ENCODE peak calls at places on chromosome 10, in four cellular contexts. A is coronary artery, E is GM12865, H is uterus. R is an unnamed sample.

GRCh38 chr10:1096287-1096889 is 40.2 kb downstream of the WDR37 start:
- DNase-seq in A (peak), E (no peak), H (no peak), R (no peak)

GRCh38 chr10:14185501-14186045 is 145.2 kb downstream of the FRMD4A start:
- DNase-seq in A (no peak), E (peak), H (no peak), R (no peak)

GRCh38 chr10:3684891-3685290 is 100.1 kb downstream of the KLF6 start:
- DNase-seq in A (no peak), E (no peak), H (no peak), R (no peak)

GRCh38 chr10:120415709-120416330 is 41.2 kb upstream of the PLPP4 start:
- DNase-seq in A (no peak), E (no peak), H (no peak), R (no peak)

GRCh38 chr10:127079348-127079747 is 117.0 kb downstream of the INSYN2A start:
- DNase-seq in A (no peak), E (no peak), H (no peak), R (no peak)

GRCh38 chr10:16787361-16787791 is 29.8 kb downstream of the RSU1 start:
- DNase-seq in A (no peak), E (peak), H (no peak), R (no peak)

GRCh38 chr10:119370972-119371703 is 163.8 kb downstream of the GRK5 start:
- DNase-seq in A (peak), E (no peak), H (no peak), R (no peak)

GRCh38 chr10:623477-624311 is 65.8 kb downstream of the DIP2C start:
- DNase-seq in A (no peak), E (no peak), H (no peak), R (no peak)

GRCh38 chr10:132780356-132780755 is 5.6 kb downstream of the NKX6-2 start:
- DNase-seq in A (no peak), E (no peak), H (no peak), R (no peak)

GRCh38 chr10:116960066-116960465 is 44.9 kb downstream of the SHTN1 start:
- DNase-seq in A (no peak), E (no peak), H (no peak), R (no peak)

GRCh38 chr10:84478155-84478554 is 149.8 kb downstream of the CCSER2 start:
- DNase-seq in A (no peak), E (no peak), H (no peak), R (no peak)

GRCh38 chr10:23442936-23443335 is 4.1 kb downstream of the OTUD1 start:
- DNase-seq in A (no peak), E (no peak), H (no peak), R (no peak)

GRCh38 chr10:125866421-125867029 is 14.6 kb downstream of the DHX32 start:
- DNase-seq in A (no peak), E (no peak), H (no peak), R (no peak)

GRCh38 chr10:3472705-3473078 is 300.1 kb upstream of the PITRM1 start:
- DNase-seq in A (no peak), E (no peak), H (no peak), R (no peak)

GRCh38 chr10:36048236-36048635 is 406.1 kb upstream of the FZD8 start:
- DNase-seq in A (no peak), E (no peak), H (no peak), R (no peak)
- TF ChIP-seq CTCF in A (no peak), E (no peak), H (no peak), R (no peak)

DNA sequence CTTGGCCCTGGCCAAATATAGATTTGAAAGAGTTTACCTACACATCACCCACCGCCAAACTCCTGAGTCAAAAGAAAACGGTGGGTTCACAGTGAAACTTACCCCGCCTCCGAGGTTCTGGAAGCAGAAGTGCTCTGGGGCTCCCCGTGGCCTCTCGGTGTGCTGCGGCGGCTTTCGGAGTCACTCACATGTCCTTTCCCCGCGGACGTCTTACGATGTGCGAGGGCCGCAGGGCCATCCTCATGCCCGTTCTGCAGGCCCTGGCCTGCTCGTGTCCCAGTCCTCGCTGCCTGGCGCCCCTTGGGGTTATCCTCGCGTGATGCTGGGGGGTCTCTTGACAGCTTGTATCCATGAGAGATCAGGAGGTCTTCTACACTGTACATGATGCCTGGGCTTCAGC is 12.0 kb downstream of the JCAD start:
- DNase-seq in A (no peak), E (peak), H (no peak), R (no peak)
- TF ChIP-seq CTCF in A (no peak), E (no peak), H (no peak), R (no peak)

DNA sequence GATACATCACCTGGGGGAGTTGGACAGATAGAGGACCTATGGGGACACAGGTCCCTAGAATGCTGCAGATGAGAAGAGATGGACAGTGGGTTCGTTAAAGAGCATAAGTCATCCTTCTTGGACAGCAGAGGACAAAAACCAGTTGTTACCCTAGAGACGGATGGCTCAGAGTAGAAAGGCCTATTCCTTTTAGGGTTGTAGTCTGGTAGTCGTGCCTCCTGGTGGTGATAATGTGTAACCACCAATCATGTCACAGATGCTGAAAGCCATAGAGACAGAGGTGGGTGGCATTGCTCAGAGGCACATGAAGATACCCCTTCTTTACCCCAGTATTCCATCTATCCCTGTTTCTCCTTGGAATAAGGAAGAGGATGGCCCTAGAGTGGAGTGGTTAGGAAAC is 554.6 kb downstream of the SORCS1 start:
- DNase-seq in A (no peak), E (peak), H (no peak), R (no peak)
- TF ChIP-seq CTCF in A (no peak), E (peak), H (no peak), R (peak)

GRCh38 chr10:129740532-129741279 is 223.4 kb downstream of the EBF3 start:
- DNase-seq in A (no peak), E (no peak), H (no peak), R (peak)
- TF ChIP-seq CTCF in A (no peak), E (no peak), H (no peak), R (no peak)

DNA sequence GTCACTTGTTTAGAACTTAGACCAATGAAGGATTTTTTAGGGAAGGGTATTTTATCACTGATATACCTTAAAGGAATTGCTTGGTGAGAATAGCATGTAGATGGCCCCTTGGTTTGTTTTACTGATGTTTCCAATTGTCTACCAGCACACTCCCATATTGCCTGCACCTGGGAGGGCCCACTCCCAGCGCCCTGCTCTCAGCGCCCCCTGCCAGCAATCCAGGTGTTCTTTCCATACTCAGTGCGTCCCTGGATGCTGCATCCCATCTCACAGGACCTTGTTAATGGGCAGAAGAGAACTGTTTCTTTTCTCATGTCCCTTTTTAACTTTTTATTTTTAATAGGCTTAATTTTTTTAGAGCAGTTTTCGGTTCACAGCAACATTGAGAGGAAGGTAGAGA is 24.1 kb upstream of the SFRP5 start:
- DNase-seq in A (no peak), E (no peak), H (no peak), R (no peak)
- TF ChIP-seq CTCF in A (no peak), E (no peak), H (no peak), R (no peak)

DNA sequence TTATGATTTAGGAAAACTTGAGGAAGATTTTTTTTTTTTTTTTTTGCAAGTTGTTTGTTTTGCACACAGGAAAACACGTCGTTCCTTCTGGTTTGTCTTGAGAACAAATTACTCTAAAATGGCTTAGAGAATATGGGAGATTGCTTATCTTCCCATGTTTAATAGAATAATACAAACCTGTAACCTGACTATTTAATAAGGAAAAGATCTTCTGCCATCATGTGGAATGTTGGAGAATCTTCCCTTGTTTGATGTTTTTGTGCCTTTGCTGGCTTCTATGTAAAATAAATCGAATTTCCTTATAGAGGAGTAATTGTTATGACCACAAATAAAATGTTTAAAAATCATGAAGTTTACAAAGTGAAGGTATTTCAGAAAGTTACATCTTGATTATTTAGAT is 818.8 kb downstream of the GATA3 start:
- DNase-seq in A (no peak), E (no peak), H (no peak), R (no peak)
- TF ChIP-seq CTCF in A (no peak), E (no peak), H (peak), R (peak)

GRCh38 chr10:86363184-86363832 is 3.3 kb downstream of the GRID1 start:
- DNase-seq in A (peak), E (no peak), H (no peak), R (no peak)
- TF ChIP-seq CTCF in A (no peak), E (peak), H (peak), R (peak)

DNA sequence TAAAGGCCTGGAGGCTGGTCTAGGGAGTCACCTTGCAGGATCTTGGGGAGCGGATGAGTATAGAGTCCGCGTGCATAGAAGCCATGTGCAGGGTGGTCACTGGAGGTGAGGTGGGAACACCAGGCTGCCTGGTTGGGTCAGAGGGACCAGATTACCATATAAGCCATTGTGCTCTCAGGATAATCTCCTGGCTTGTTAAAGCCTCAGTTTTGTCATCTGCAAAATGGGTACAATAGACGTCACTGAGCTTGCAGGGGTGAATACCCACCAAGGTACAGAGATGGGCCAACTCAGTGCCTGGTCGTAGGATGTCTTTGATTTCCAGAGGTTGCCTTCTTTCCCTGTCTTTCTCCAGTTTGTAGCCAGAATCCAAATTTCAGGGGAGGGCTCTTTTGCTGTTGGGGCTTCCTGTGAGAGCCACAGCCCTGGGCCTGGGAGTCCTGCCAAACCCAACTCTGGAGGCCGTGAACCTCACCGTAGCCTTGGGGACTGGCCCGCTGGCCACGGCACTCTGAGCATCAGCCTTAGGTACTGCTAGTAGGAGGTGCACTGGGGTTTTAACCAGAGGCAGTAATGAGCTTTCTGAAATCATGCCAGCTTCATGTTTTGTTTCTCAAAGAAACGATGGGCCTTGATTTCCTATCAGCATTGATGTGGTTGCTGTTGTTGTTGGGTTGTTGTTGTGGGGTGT is 35.6 kb downstream of the ZMIZ1 start:
- DNase-seq in A (no peak), E (no peak), H (peak), R (no peak)
- TF ChIP-seq CTCF in A (no peak), E (no peak), H (no peak), R (no peak)

DNA sequence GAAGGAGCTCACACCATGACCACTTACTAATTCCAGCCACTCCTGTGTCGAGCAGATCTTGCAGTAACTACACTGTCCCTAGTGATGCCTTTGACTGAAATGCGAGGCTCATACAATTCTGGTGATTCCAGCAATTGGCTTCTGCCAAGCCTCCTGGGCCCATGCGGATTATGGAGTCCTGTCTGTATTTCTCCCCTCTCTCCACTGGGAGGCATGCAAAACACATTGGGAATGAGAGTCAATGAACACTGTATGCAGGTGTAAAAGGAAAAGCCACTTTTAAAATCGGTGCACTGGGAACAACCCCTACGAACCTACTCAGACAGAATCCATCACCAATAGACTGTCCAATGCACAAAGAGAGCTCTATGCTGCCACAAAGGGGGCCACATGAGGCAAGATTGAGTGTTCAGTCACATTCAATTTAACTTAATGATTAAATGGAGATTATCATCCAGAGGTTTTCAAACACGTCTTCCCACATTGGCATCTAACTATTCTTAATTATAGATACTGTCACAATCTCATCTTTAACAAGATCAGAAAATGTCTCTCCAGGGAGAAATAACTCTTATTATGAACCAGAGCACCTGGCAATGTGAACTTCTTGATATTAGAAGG is 550.6 kb downstream of the GLRX3 start:
- DNase-seq in A (no peak), E (no peak), H (no peak), R (no peak)
- TF ChIP-seq CTCF in A (no peak), E (no peak), H (no peak), R (peak)

R was measured in type B pancreatic cell.